ENCODE peak calls at places on chromosomes 3 and 15, in eight cellular contexts. C, D, U, J, E, Q, Y and M are unnamed samples.

GRCh38 chr3:101084404-101084803 is 91.2 kb upstream of the ABI3BP start:
- DNase-seq in C (no peak), D (no peak), U (no peak), J (no peak), E (no peak), Q (no peak), Y (no peak), M (no peak)

GRCh38 chr3:147030274-147030673 is 376.1 kb downstream of the ZIC4 start:
- DNase-seq in C (no peak), D (no peak), U (no peak), J (no peak), E (no peak), Q (no peak), Y (no peak), M (no peak)

GRCh38 chr3:42556089-42556632 is 25.6 kb downstream of the SEC22C start:
- DNase-seq in C (no peak), D (no peak), U (no peak), J (peak), E (peak), Q (no peak), Y (no peak), M (no peak)

GRCh38 chr3:56754753-56755365 is 46.9 kb downstream of the ARHGEF3 start:
- DNase-seq in C (no peak), D (peak), U (no peak), J (peak), E (no peak), Q (no peak), Y (no peak), M (no peak)

GRCh38 chr3:64958187-64958586 is 270.4 kb upstream of the ADAMTS9 start:
- DNase-seq in C (no peak), D (no peak), U (no peak), J (no peak), E (no peak), Q (no peak), Y (no peak), M (no peak)

GRCh38 chr15:36877294-36877693 is 223.1 kb downstream of the MEIS2 start:
- DNase-seq in C (no peak), D (no peak), U (no peak), J (no peak), E (no peak), Q (no peak), Y (no peak), M (no peak)

GRCh38 chr3:4750306-4751056 is 228.8 kb upstream of the BHLHE40 start:
- DNase-seq in C (no peak), D (peak), U (no peak), J (no peak), E (peak), Q (peak), Y (no peak), M (peak)

GRCh38 chr3:99551520-99551919 is 86.9 kb upstream of the COL8A1 start:
- DNase-seq in C (no peak), D (no peak), U (no peak), J (no peak), E (no peak), Q (no peak), Y (no peak), M (no peak)

GRCh38 chr3:57079221-57079831 is 18.9 kb downstream of the SPATA12 start:
- DNase-seq in C (peak), D (peak), U (no peak), J (peak), E (no peak), Q (no peak), Y (peak), M (no peak)

GRCh38 chr3:33926998-33927605 is 128.7 kb downstream of the PDCD6IP start:
- DNase-seq in C (no peak), D (no peak), U (no peak), J (no peak), E (no peak), Q (no peak), Y (no peak), M (no peak)

GRCh38 chr3:158121295-158121694 is 11.4 kb downstream of the RSRC1 start:
- DNase-seq in C (no peak), D (no peak), U (no peak), J (no peak), E (no peak), Q (no peak), Y (no peak), M (no peak)

GRCh38 chr15:51283026-51283425 is 55.4 kb downstream of the CYP19A1 start:
- DNase-seq in C (no peak), D (no peak), U (no peak), J (peak), E (no peak), Q (no peak), Y (no peak), M (no peak)

GRCh38 chr3:27643355-27643754 is 78.8 kb downstream of the EOMES start:
- DNase-seq in C (no peak), D (no peak), U (no peak), J (no peak), E (no peak), Q (no peak), Y (no peak), M (no peak)

GRCh38 chr15:23073890-23074631 is 34.7 kb upstream of the TUBGCP5 start:
- DNase-seq in C (no peak), D (no peak), U (no peak), J (no peak), E (no peak), Q (peak), Y (peak), M (no peak)

GRCh38 chr3:173733029-173733652 is 335.6 kb downstream of the NLGN1 start:
- DNase-seq in C (no peak), D (no peak), U (no peak), J (peak), E (no peak), Q (no peak), Y (no peak), M (no peak)

GRCh38 chr3:136952292-136952691 is 5.5 kb upstream of the IL20RB start:
- DNase-seq in C (no peak), D (no peak), U (no peak), J (no peak), E (no peak), Q (no peak), Y (no peak), M (peak)

GRCh38 chr15:95375281-95375680 is 955.2 kb upstream of the NR2F2 start:
- DNase-seq in C (no peak), D (no peak), U (no peak), J (no peak), E (no peak), Q (no peak), Y (no peak), M (no peak)

GRCh38 chr3:71659758-71660666 is 65.2 kb downstream of the EIF4E3 start:
- DNase-seq in C (no peak), D (no peak), U (no peak), J (peak), E (no peak), Q (no peak), Y (peak), M (no peak)

GRCh38 chr3:11641316-11641682 is 2.4 kb downstream of the VGLL4 start:
- DNase-seq in C (no peak), D (no peak), U (no peak), J (no peak), E (no peak), Q (no peak), Y (no peak), M (no peak)

GRCh38 chr15:60212536-60212935 is 185.2 kb downstream of the ANXA2 start:
- DNase-seq in C (no peak), D (no peak), U (no peak), J (no peak), E (no peak), Q (no peak), Y (no peak), M (peak)

GRCh38 chr15:38674440-38674839 is 109.8 kb upstream of the RASGRP1 start:
- DNase-seq in C (no peak), D (no peak), U (no peak), J (no peak), E (no peak), Q (no peak), Y (no peak), M (no peak)

GRCh38 chr3:44016818-44017217 is 224.9 kb upstream of the TOPAZ1 start:
- DNase-seq in C (no peak), D (no peak), U (no peak), J (no peak), E (no peak), Q (no peak), Y (no peak), M (no peak)

GRCh38 chr15:75776075-75776443 is 63.4 kb upstream of the CSPG4 start:
- DNase-seq in C (no peak), D (no peak), U (no peak), J (no peak), E (no peak), Q (no peak), Y (no peak), M (no peak)

GRCh38 chr15:42154576-42155355 is 1.7 kb downstream of the PLA2G4F start:
- DNase-seq in C (no peak), D (no peak), U (no peak), J (no peak), E (no peak), Q (no peak), Y (no peak), M (no peak)

GRCh38 chr3:127588675-127589577 is 1.6 kb downstream of the TPRA1 start:
- DNase-seq in C (no peak), D (no peak), U (peak), J (peak), E (no peak), Q (no peak), Y (no peak), M (peak)

GRCh38 chr3:184523825-184524615 is 37.6 kb upstream of the EPHB3 start:
- DNase-seq in C (no peak), D (no peak), U (no peak), J (no peak), E (no peak), Q (no peak), Y (no peak), M (peak)

GRCh38 chr3:71152892-71153265 is 430.6 kb downstream of the FOXP1 start:
- DNase-seq in C (no peak), D (no peak), U (no peak), J (no peak), E (no peak), Q (no peak), Y (no peak), M (no peak)

GRCh38 chr3:177992993-177993969 is 543.0 kb upstream of the KCNMB2 start:
- DNase-seq in C (no peak), D (no peak), U (no peak), J (no peak), E (no peak), Q (no peak), Y (no peak), M (no peak)

GRCh38 chr3:184237772-184238171 is 8.4 kb downstream of the VWA5B2 start:
- DNase-seq in C (no peak), D (no peak), U (no peak), J (peak), E (no peak), Q (no peak), Y (no peak), M (no peak)

GRCh38 chr3:58009026-58009748 is 965 bp downstream of the FLNB start:
- DNase-seq in C (peak), D (peak), U (no peak), J (peak), E (no peak), Q (peak), Y (no peak), M (no peak)

GRCh38 chr3:57007513-57008415 is 52.7 kb upstream of the SPATA12 start:
- DNase-seq in C (peak), D (peak), U (peak), J (no peak), E (no peak), Q (peak), Y (no peak), M (no peak)

GRCh38 chr3:126456211-126456610 is 19.5 kb downstream of the ZXDC start:
- DNase-seq in C (no peak), D (peak), U (no peak), J (no peak), E (no peak), Q (no peak), Y (no peak), M (no peak)

GRCh38 chr3:68878322-68878721 is 54.0 kb downstream of the TAFA4 start:
- DNase-seq in C (no peak), D (no peak), U (no peak), J (peak), E (no peak), Q (no peak), Y (no peak), M (no peak)

GRCh38 chr3:40309925-40310635 is 573 bp downstream of the EIF1B start:
- DNase-seq in C (peak), D (peak), U (peak), J (peak), E (no peak), Q (peak), Y (peak), M (no peak)

GRCh38 chr15:50813089-50813488 is 47.6 kb upstream of the SPPL2A start:
- DNase-seq in C (no peak), D (no peak), U (no peak), J (no peak), E (no peak), Q (no peak), Y (no peak), M (no peak)

GRCh38 chr15:48622227-48622626 is 23.3 kb downstream of the FBN1 start:
- DNase-seq in C (no peak), D (no peak), U (no peak), J (no peak), E (no peak), Q (no peak), Y (no peak), M (no peak)

GRCh38 chr3:81277853-81278252 is 483.6 kb downstream of the GBE1 start:
- DNase-seq in C (no peak), D (no peak), U (no peak), J (no peak), E (no peak), Q (no peak), Y (no peak), M (no peak)

GRCh38 chr3:30097022-30097650 is 509.3 kb upstream of the TGFBR2 start:
- DNase-seq in C (no peak), D (no peak), U (no peak), J (no peak), E (no peak), Q (no peak), Y (no peak), M (no peak)

DNA sequence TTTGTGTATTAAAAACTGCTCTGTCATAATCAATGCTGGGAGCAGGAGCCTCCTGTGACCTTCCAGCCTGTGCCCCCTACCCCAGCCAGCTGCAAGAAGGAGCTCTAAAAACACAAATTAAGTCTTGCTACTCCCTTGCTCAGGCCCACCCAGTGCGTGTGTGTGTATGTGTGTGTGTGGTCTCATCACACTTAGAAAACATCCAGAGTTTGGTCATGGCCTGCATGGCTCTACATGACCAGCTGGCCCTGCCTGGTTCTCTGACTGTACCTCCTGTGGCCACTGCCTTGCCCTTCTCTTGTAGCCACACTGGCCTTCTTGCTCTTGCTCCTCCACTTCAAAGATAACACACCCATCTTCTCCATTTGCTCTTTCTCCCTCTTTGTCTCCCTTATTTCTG is 13.7 kb downstream of the P2RY14 start:
- DNase-seq in C (no peak), D (no peak), U (no peak), J (no peak), E (no peak), Q (no peak), Y (no peak), M (no peak)
- H3K27ac ChIP-seq in C (peak), D (no peak), U (no peak), J (no peak), E (no peak), Q (peak), Y (no peak), M (no peak)

DNA sequence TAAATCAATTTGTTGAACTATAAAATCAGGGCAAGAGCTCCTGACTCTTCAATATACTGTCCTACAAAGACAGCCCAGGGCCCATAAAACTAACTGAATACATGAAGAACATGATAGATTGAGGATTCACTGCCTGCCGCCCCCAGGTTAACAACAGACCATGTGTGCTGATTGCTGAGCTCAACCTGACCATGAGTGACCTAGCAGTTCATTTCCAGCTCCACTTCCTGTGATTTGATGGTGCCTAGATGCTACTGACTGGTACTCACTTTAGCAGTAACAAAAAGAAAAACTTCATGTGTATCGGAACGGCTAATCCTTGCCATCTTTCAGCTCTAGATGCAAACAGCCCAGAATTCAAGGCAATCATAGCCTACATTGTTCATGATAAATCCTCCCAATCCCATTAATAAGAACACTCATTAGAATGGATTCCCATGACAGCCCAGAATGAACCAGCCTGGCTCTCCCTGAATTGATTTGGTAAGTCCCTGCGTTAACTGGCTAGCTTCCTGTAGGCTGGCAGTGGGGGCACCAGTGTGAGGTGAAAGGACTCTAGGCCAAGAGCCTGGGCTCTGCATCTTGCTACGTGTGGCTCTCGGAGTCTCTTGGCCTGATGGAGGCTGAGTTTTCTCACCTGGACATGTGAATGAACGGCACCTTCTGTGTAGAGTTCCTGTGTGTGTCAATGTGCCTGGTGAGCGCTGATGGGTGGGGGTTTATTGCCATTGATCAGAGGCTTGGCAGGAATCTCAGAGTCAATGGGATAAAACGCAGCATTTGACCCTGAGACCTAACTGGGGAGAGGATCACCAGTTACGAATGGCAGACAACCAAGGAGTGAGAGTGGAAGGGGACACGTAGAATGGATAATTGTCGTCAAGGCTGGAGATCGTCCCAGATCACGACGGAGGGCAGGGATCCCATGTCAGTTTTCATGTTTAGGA is 9.3 kb upstream of the KLF13 start:
- DNase-seq in C (no peak), D (no peak), U (no peak), J (no peak), E (no peak), Q (no peak), Y (no peak), M (no peak)
- H3K27ac ChIP-seq in C (no peak), D (no peak), U (no peak), J (no peak), E (no peak), Q (no peak), Y (no peak), M (no peak)

GRCh38 chr15:90421527-90421926 is 33.5 kb downstream of the IQGAP1 start:
- DNase-seq in C (no peak), D (no peak), U (no peak), J (no peak), E (no peak), Q (no peak), Y (no peak), M (no peak)

GRCh38 chr15:90419202-90419601 is 31.2 kb downstream of the IQGAP1 start:
- DNase-seq in C (no peak), D (no peak), U (no peak), J (no peak), E (no peak), Q (no peak), Y (no peak), M (no peak)

GRCh38 chr15:90420488-90420850 is 32.4 kb downstream of the IQGAP1 start:
- DNase-seq in C (no peak), D (no peak), U (no peak), J (no peak), E (no peak), Q (no peak), Y (no peak), M (no peak)

GRCh38 chr15:90419738-90420487 is 31.9 kb downstream of the IQGAP1 start:
- DNase-seq in C (no peak), D (no peak), U (no peak), J (no peak), E (no peak), Q (no peak), Y (no peak), M (peak)

DNA sequence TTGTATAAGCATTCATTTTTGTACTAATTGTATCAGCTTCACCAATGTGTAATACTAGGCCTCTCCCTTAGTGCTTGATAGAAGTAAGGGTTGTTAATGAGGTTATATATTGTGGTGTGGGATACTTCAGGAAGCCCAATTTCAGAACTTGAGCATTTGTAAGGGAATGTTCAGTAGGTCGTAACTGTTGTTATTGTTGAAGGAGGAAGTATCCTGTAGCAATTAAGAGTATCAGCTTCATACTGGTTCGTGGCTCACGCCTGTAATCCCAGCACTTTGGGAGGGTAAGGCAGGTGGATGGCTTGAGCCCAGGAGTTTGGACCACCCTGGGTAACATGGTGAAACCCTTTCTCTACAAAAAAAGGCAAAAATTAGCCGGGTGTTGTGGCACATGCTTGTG is 30.6 kb downstream of the IQGAP1 start:
- DNase-seq in C (no peak), D (no peak), U (no peak), J (no peak), E (no peak), Q (no peak), Y (no peak), M (no peak)
- H3K27ac ChIP-seq in C (no peak), D (no peak), U (peak), J (no peak), E (no peak), Q (peak), Y (no peak), M (peak)

GRCh38 chr15:67084561-67084960 is 19.2 kb downstream of the SMAD3 start:
- DNase-seq in C (no peak), D (no peak), U (no peak), J (no peak), E (no peak), Q (no peak), Y (no peak), M (no peak)

GRCh38 chr15:67080900-67081431 is 15.6 kb downstream of the SMAD3 start:
- DNase-seq in C (peak), D (no peak), U (no peak), J (peak), E (no peak), Q (peak), Y (no peak), M (no peak)

GRCh38 chr15:67080118-67080899 is 14.9 kb downstream of the SMAD3 start:
- DNase-seq in C (peak), D (peak), U (no peak), J (no peak), E (no peak), Q (no peak), Y (no peak), M (no peak)

GRCh38 chr15:67083135-67083766 is 17.8 kb downstream of the SMAD3 start:
- DNase-seq in C (no peak), D (no peak), U (no peak), J (peak), E (no peak), Q (no peak), Y (no peak), M (no peak)

GRCh38 chr15:67082007-67082536 is 16.7 kb downstream of the SMAD3 start:
- DNase-seq in C (no peak), D (no peak), U (no peak), J (peak), E (peak), Q (no peak), Y (peak), M (no peak)
- H3K27ac ChIP-seq in C (no peak), D (no peak), U (no peak), J (peak), E (peak), Q (no peak), Y (peak), M (no peak)

DNA sequence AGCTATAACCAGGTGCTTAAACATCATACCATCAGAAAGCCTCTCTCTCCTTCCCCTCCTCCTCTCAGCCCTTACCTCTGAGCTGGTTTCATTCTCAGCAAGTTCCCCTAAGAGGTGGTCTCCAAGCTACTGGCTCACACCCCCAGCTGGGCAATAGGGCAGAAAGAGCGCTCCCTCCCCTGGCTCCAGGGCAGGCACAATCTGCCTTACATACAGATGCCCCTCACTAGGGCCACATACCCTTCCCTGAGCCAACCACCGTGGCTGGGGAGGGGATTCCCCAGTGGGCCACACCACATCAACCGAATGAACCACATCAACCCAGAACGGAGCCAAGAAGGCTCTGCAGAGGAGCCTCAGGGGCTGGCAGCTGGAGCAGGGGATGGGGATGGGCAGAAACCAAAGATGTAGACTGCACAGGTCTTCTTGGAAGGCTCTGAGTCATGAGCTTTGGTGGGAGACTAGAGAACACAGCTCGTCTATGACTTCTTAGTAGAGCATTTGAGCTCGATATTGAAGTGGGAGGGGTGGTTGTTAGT is 4.6 kb upstream of the FBLN2 start:
- DNase-seq in C (no peak), D (no peak), U (peak), J (no peak), E (peak), Q (no peak), Y (no peak), M (peak)
- H3K27ac ChIP-seq in C (peak), D (no peak), U (no peak), J (no peak), E (no peak), Q (no peak), Y (no peak), M (no peak)